ENCODE peak calls at places on chromosomes 3 and 15, in four cellular contexts. Y is choroid plexus epithelial cell, K is AG09309, L is left ventricle myocardium inferior. E is an unnamed sample.
A peak's percentile ranks its signal among the peaks of the same experiment; 100 is the strongest.

GRCh38 chr15:43505723-43506122 is 11.7 kb upstream of the MAP1A start:
- DNase-seq in Y (peak; percentile 94), K (no peak), L (no peak), E (no peak)

GRCh38 chr3:133896002-133896761 is 500 bp upstream of the RAB6B start:
- DNase-seq in Y (peak; percentile 9), K (no peak), L (no peak), E (no peak)

GRCh38 chr3:138405486-138405885 is 28.9 kb upstream of the ESYT3 start:
- DNase-seq in Y (no peak), K (no peak), L (no peak), E (no peak)

GRCh38 chr3:157274644-157275137 is 114.7 kb upstream of the CCNL1 start:
- DNase-seq in Y (no peak), K (peak; percentile 57), L (no peak), E (no peak)

GRCh38 chr15:100202309-100202943 is 139.3 kb downstream of the ADAMTS17 start:
- DNase-seq in Y (no peak), K (no peak), L (no peak), E (no peak)

GRCh38 chr3:116046350-116046749 is 398.9 kb downstream of the LSAMP start:
- DNase-seq in Y (no peak), K (no peak), L (no peak), E (no peak)

GRCh38 chr3:137808015-137808414 is 43.9 kb downstream of the SOX14 start:
- DNase-seq in Y (no peak), K (no peak), L (no peak), E (no peak)

GRCh38 chr15:66149871-66150270 is 103.7 kb downstream of the MEGF11 start:
- DNase-seq in Y (no peak), K (no peak), L (no peak), E (no peak)

GRCh38 chr3:165669502-165669901 is 167.7 kb downstream of the BCHE start:
- DNase-seq in Y (peak; percentile 1), K (no peak), L (no peak), E (no peak)

GRCh38 chr3:16723994-16724393 is 118.8 kb upstream of the DAZL start:
- DNase-seq in Y (peak; percentile 70), K (no peak), L (no peak), E (no peak)

GRCh38 chr3:129606522-129607390 is at the start of gene PLXND1:
- DNase-seq in Y (peak; percentile 71), K (no peak), L (peak; percentile 85), E (peak; percentile 89)

GRCh38 chr3:95343228-95343627 is 1280.4 kb downstream of the NSUN3 start:
- DNase-seq in Y (no peak), K (no peak), L (no peak), E (no peak)

GRCh38 chr3:73719877-73720276 is 95.1 kb upstream of the PDZRN3 start:
- DNase-seq in Y (peak; percentile 75), K (no peak), L (no peak), E (no peak)

GRCh38 chr15:52076889-52077781 is 35.4 kb downstream of the BCL2L10 start:
- DNase-seq in Y (peak; percentile 77), K (no peak), L (no peak), E (no peak)

GRCh38 chr3:184358921-184359350 is 2.5 kb downstream of the CLCN2 start:
- DNase-seq in Y (no peak), K (no peak), L (no peak), E (no peak)

GRCh38 chr15:32659340-32659831 is 17.9 kb downstream of the SCG5 start:
- DNase-seq in Y (peak; percentile 57), K (peak; percentile 65), L (no peak), E (no peak)

GRCh38 chr15:56468271-56468912 is 3.5 kb upstream of the MNS1 start:
- DNase-seq in Y (peak; percentile 22), K (no peak), L (no peak), E (no peak)

GRCh38 chr3:172323894-172324590 is 124.2 kb downstream of the GHSR start:
- DNase-seq in Y (peak; percentile 87), K (no peak), L (peak; percentile 34), E (no peak)

GRCh38 chr3:98961161-98962155 is 60.0 kb upstream of the DCBLD2 start:
- DNase-seq in Y (peak; percentile 88), K (no peak), L (no peak), E (no peak)

GRCh38 chr3:30475038-30475808 is 131.2 kb upstream of the TGFBR2 start:
- DNase-seq in Y (no peak), K (no peak), L (no peak), E (no peak)

GRCh38 chr3:41318520-41318919 is 119.2 kb downstream of the CTNNB1 start:
- DNase-seq in Y (no peak), K (no peak), L (no peak), E (no peak)

GRCh38 chr3:112848196-112848595 is 1.5 kb upstream of the CD200R1L start:
- DNase-seq in Y (no peak), K (no peak), L (no peak), E (no peak)

GRCh38 chr3:141462176-141462859 is 24.5 kb upstream of the RASA2 start:
- DNase-seq in Y (no peak), K (no peak), L (no peak), E (no peak)

GRCh38 chr3:46840491-46840890 is 22.8 kb downstream of the MYL3 start:
- DNase-seq in Y (no peak), K (no peak), L (no peak), E (no peak)

GRCh38 chr15:22930782-22931484 is 49.2 kb downstream of the CYFIP1 start:
- DNase-seq in Y (no peak), K (no peak), L (peak; percentile 46), E (no peak)

GRCh38 chr3:48966876-48967361 is 23.1 kb upstream of the P4HTM start:
- DNase-seq in Y (no peak), K (no peak), L (no peak), E (no peak)

GRCh38 chr3:73401616-73402265 is 223.0 kb downstream of the PDZRN3 start:
- DNase-seq in Y (no peak), K (no peak), L (peak; percentile 42), E (no peak)

GRCh38 chr3:177300039-177300833 is 103.0 kb upstream of the TBL1XR1 start:
- DNase-seq in Y (peak; percentile 60), K (no peak), L (no peak), E (no peak)

GRCh38 chr3:18998069-18998468 is 150.2 kb upstream of the KCNH8 start:
- DNase-seq in Y (no peak), K (no peak), L (peak; percentile 20), E (no peak)

GRCh38 chr3:157662171-157662570 is 159.0 kb upstream of the VEPH1 start:
- DNase-seq in Y (no peak), K (no peak), L (no peak), E (no peak)

GRCh38 chr3:116809218-116809617 is 99.6 kb downstream of the TUSC7 start:
- DNase-seq in Y (no peak), K (no peak), L (no peak), E (no peak)

GRCh38 chr3:169189486-169189885 is 474.0 kb downstream of the MECOM start:
- DNase-seq in Y (no peak), K (no peak), L (no peak), E (no peak)

GRCh38 chr3:169196789-169197188 is 466.7 kb downstream of the MECOM start:
- DNase-seq in Y (no peak), K (no peak), L (no peak), E (no peak)

GRCh38 chr3:169195672-169196071 is 467.8 kb downstream of the MECOM start:
- DNase-seq in Y (no peak), K (no peak), L (no peak), E (no peak)

GRCh38 chr3:169192643-169193042 is 470.9 kb downstream of the MECOM start:
- DNase-seq in Y (no peak), K (no peak), L (no peak), E (no peak)
- TF ChIP-seq CTCF in Y (no peak), K (no peak), L (no peak), E (no peak)

DNA sequence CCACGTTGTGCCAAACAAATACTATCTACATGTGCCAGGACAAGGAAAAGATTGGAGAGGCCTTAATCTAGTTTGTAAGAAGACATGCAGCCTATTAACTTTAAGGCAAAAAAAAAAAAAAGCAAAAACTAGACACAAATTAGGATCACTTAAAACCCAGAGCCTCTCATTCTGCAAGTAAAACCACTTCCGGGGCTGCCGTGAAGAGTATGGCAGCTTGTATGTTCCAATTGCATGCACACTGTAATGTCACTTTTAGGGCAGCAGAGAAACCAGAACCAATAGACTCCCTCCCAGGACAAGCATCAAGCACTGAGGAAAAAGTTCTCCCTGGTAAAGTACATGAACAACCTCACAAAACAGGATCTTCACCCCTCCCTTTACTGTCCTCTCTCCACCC is 70.6 kb downstream of the RSL24D1 start:
- DNase-seq in Y (no peak), K (no peak), L (no peak), E (no peak)
- TF ChIP-seq CTCF in Y (no peak), K (no peak), L (no peak), E (no peak)

GRCh38 chr15:69954726-69955125 is 143.0 kb downstream of the TLE3 start:
- DNase-seq in Y (no peak), K (no peak), L (no peak), E (no peak)
- TF ChIP-seq CTCF in Y (no peak), K (no peak), L (no peak), E (no peak)

DNA sequence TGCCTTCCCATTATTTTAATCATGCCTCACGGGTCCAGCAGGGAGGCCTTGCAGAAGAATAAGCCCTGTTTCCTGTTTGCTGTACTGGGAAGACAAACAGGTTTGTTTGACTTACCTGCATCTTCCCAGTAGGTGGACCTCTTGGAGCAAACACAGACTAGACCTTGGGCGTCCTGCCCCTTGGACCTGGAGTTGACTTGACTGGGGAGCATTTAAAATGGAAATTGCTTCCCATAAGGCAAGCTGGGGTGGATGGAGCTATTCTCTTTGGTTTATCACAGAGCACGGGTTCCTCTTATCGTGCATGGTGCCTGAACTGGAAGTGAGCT is 151.4 kb downstream of the RPLP1 start:
- DNase-seq in Y (peak; percentile 23), K (no peak), L (no peak), E (peak; percentile 32)
- TF ChIP-seq CTCF in Y (no peak), K (no peak), L (no peak), E (no peak)

GRCh38 chr15:62691008-62691407 is 351.5 kb upstream of the TPM1 start:
- DNase-seq in Y (no peak), K (no peak), L (no peak), E (no peak)
- TF ChIP-seq CTCF in Y (no peak), K (peak; percentile 9), L (peak; percentile 30), E (peak; percentile 41)

DNA sequence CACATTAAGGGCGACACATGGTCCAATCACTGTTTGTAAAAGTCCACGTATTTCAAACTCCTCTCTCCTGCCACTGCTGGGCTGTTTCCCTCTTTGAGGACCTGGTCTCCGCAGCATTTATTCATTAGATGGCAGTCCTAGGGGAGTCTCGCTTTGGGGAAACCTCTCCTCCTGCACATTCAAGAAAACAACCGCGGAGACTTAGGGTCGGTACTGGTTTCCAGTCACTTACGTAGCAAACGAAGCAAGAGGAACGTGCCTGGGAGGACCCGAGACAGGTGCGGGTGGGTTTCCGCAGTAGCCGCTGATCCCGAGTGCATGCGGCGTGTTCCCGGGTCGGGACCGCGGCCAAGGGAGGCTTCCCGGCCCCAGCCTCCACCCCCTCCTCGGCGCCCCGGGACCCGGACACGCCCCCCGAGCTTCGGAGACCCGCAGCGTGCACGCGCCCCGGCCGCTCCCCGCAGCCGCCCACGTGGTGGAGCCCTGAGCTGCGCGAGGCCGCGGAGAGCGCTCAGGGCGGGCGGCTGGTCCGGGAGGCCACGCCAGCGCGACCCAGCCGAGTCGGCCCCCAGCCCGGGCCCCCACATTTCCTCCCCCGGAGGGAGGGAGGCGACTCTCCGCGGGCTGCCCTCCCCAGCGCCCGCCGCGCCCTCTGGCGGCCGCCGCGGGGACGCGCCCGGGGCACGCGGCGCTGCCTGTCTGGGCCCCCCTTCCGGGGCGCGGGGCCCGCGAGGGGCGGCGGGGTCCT is 1.1 kb upstream of the IGF1R start:
- DNase-seq in Y (peak; percentile 42), K (no peak), L (peak; percentile 77), E (no peak)
- TF ChIP-seq CTCF in Y (no peak), K (peak; percentile 29), L (peak; percentile 84), E (peak; percentile 65)

GRCh38 chr15:73054417-73054963 is 2.2 kb downstream of the NEO1 start:
- DNase-seq in Y (no peak), K (no peak), L (no peak), E (no peak)
- TF ChIP-seq CTCF in Y (no peak), K (no peak), L (no peak), E (no peak)